ENCODE peak calls at places on chromosomes 12 and 14, in four cellular contexts. U, H, M and B are unnamed samples.

GRCh38 chr14:61483477-61483876 is 162.1 kb downstream of the PRKCH start:
- DNase-seq in U (no peak), H (no peak), M (no peak), B (no peak)

GRCh38 chr12:62694632-62695031 is 228.0 kb downstream of the MON2 start:
- DNase-seq in U (peak), H (no peak), M (no peak), B (no peak)

GRCh38 chr12:6899837-6900519 is 4.6 kb upstream of the LRRC23 start:
- DNase-seq in U (no peak), H (no peak), M (no peak), B (peak)

GRCh38 chr12:94595152-94595551 is 55.2 kb downstream of the TMCC3 start:
- DNase-seq in U (no peak), H (no peak), M (no peak), B (no peak)

GRCh38 chr12:52645120-52645761 is 6.8 kb downstream of the KRT2 start:
- DNase-seq in U (no peak), H (no peak), M (no peak), B (no peak)

GRCh38 chr12:116382456-116382902 is 105.0 kb upstream of the MED13L start:
- DNase-seq in U (no peak), H (peak), M (no peak), B (no peak)

GRCh38 chr12:96811083-96811482 is 96.0 kb upstream of the NEDD1 start:
- DNase-seq in U (no peak), H (no peak), M (peak), B (no peak)

GRCh38 chr14:63922696-63923421 is 70.1 kb downstream of the SYNE2 start:
- DNase-seq in U (no peak), H (no peak), M (peak), B (no peak)

GRCh38 chr12:91529829-91530228 is 347.2 kb upstream of the DCN start:
- DNase-seq in U (no peak), H (no peak), M (no peak), B (no peak)

GRCh38 chr12:122886851-122887816 is 8.8 kb downstream of the VPS37B start:
- DNase-seq in U (peak), H (no peak), M (peak), B (no peak)

GRCh38 chr14:50303744-50304471 is 8.1 kb downstream of the L2HGDH start:
- DNase-seq in U (no peak), H (no peak), M (peak), B (no peak)

GRCh38 chr12:27970391-27970980 is 2.0 kb downstream of the PTHLH start:
- DNase-seq in U (no peak), H (peak), M (peak), B (peak)

GRCh38 chr14:93103392-93104080 is 12.2 kb downstream of the ITPK1 start:
- DNase-seq in U (peak), H (no peak), M (no peak), B (no peak)

GRCh38 chr12:108368089-108368488 is 29.0 kb upstream of the CMKLR1 start:
- DNase-seq in U (no peak), H (no peak), M (no peak), B (no peak)

GRCh38 chr12:57214398-57214781 is 2.2 kb upstream of the NXPH4 start:
- DNase-seq in U (peak), H (peak), M (peak), B (peak)

GRCh38 chr12:121801601-121802484 is 2.0 kb upstream of the SETD1B start:
- DNase-seq in U (no peak), H (no peak), M (no peak), B (peak)

GRCh38 chr12:77841467-77842054 is 10.9 kb downstream of the NAV3 start:
- DNase-seq in U (no peak), H (no peak), M (no peak), B (peak)

GRCh38 chr14:87992349-87992719 is 648 bp downstream of the GALC start:
- DNase-seq in U (peak), H (peak), M (no peak), B (no peak)

GRCh38 chr14:67031920-67032774 is 157.1 kb upstream of the GARIN2 start:
- DNase-seq in U (no peak), H (no peak), M (no peak), B (no peak)

GRCh38 chr14:74571901-74572828 is 39.9 kb downstream of the LTBP2 start:
- DNase-seq in U (no peak), H (no peak), M (peak), B (peak)
- TF ChIP-seq CTCF in U (no peak), H (no peak), M (no peak), B (no peak)

GRCh38 chr14:23528555-23528954 is 23.0 kb downstream of the ZFHX2 start:
- DNase-seq in U (no peak), H (no peak), M (no peak), B (no peak)
- TF ChIP-seq CTCF in U (no peak), H (peak), M (peak), B (no peak)

GRCh38 chr12:79949098-79949497 is 14.2 kb upstream of the PPP1R12A start:
- DNase-seq in U (no peak), H (no peak), M (no peak), B (no peak)
- TF ChIP-seq CTCF in U (no peak), H (no peak), M (no peak), B (no peak)

GRCh38 chr12:11650697-11651281 is 1.3 kb downstream of the ETV6 start:
- DNase-seq in U (no peak), H (no peak), M (peak), B (no peak)
- TF ChIP-seq CTCF in U (no peak), H (no peak), M (peak), B (no peak)

GRCh38 chr12:118439068-118439467 is 62.7 kb downstream of the SUDS3 start:
- DNase-seq in U (no peak), H (no peak), M (no peak), B (no peak)
- TF ChIP-seq CTCF in U (no peak), H (no peak), M (no peak), B (no peak)

GRCh38 chr12:100401660-100402059 is 44.8 kb downstream of the SLC17A8 start:
- DNase-seq in U (no peak), H (no peak), M (peak), B (no peak)

GRCh38 chr12:100403446-100403845 is 46.6 kb downstream of the SLC17A8 start:
- DNase-seq in U (no peak), H (no peak), M (peak), B (no peak)

GRCh38 chr12:100399095-100399494 is 42.2 kb downstream of the SLC17A8 start:
- DNase-seq in U (no peak), H (no peak), M (no peak), B (no peak)

GRCh38 chr12:100404769-100405407 is 48.0 kb downstream of the SLC17A8 start:
- DNase-seq in U (peak), H (peak), M (peak), B (no peak)
- TF ChIP-seq CTCF in U (peak), H (peak), M (peak), B (no peak)

GRCh38 chr12:120686690-120687569 is at the start of gene MLEC:
- DNase-seq in U (peak), H (peak), M (peak), B (peak)
- TF ChIP-seq CTCF in U (peak), H (peak), M (peak), B (peak)